ENCODE peak calls at places on chromosome 1, in six cellular contexts. T is psoas muscle; F is ascending aorta; L is hepatocyte; P is CD4-positive, CD25-positive, alpha-beta regulatory T cell; H is heart left ventricle. S is an unnamed sample.

GRCh38 chr1:27563407-27564263 is 40.3 kb downstream of the AHDC1 start:
- DNase-seq in P (no peak), F (peak; percentile 87), L (peak; percentile 79), T (peak; percentile 89), H (peak; percentile 88), S (no peak)

GRCh38 chr1:19209439-19209989 is 552 bp downstream of the UBR4 start:
- DNase-seq in F (peak; percentile 71), P (peak; percentile 63), T (no peak), H (no peak), L (peak; percentile 60), S (peak; percentile 61)

GRCh38 chr1:202586018-202586821 is 124.0 kb downstream of the SYT2 start:
- DNase-seq in L (peak; percentile 37), P (no peak), T (no peak), F (no peak), H (no peak), S (no peak)

GRCh38 chr1:27601321-27601770 is 2.6 kb downstream of the AHDC1 start:
- DNase-seq in T (no peak), H (no peak), P (no peak), F (no peak), L (no peak), S (no peak)

GRCh38 chr1:224497714-224498573 is 63.3 kb upstream of the WDR26 start:
- DNase-seq in P (peak; percentile 91), L (peak; percentile 44), H (no peak), T (no peak), F (peak; percentile 79), S (no peak)

GRCh38 chr1:178541829-178542553 is 29.1 kb downstream of the TEX35 start:
- DNase-seq in H (peak; percentile 78), F (peak; percentile 69), T (no peak), P (peak; percentile 40), L (peak; percentile 83), S (peak; percentile 72)

GRCh38 chr1:91450260-91450659 is 45.6 kb upstream of the HFM1 start:
- DNase-seq in F (no peak), H (no peak), L (no peak), T (no peak), P (no peak), S (no peak)

GRCh38 chr1:50474859-50475809 is 51.9 kb upstream of the DMRTA2 start:
- DNase-seq in P (no peak), T (no peak), L (peak; percentile 25), H (no peak), F (no peak), S (no peak)

GRCh38 chr1:200437556-200438203 is 27.8 kb upstream of the ZNF281 start:
- DNase-seq in H (no peak), F (no peak), T (no peak), P (peak; percentile 67), L (no peak), S (no peak)

GRCh38 chr1:181391297-181391905 is 91.9 kb upstream of the CACNA1E start:
- DNase-seq in L (no peak), P (no peak), F (no peak), T (no peak), H (no peak), S (no peak)

GRCh38 chr1:111234866-111235265 is 7.4 kb downstream of the CHI3L2 start:
- DNase-seq in L (no peak), T (no peak), H (no peak), F (no peak), P (no peak), S (no peak)
- H3K4me1 ChIP-seq in L (peaks cover 3% of the 10 kb centered on the region), T (no peaks in the 10 kb centered on the region), H (no peaks in the 10 kb centered on the region), F (no peaks in the 10 kb centered on the region), P (peaks cover 5% of the 10 kb centered on the region), S (no peaks in the 10 kb centered on the region)

DNA sequence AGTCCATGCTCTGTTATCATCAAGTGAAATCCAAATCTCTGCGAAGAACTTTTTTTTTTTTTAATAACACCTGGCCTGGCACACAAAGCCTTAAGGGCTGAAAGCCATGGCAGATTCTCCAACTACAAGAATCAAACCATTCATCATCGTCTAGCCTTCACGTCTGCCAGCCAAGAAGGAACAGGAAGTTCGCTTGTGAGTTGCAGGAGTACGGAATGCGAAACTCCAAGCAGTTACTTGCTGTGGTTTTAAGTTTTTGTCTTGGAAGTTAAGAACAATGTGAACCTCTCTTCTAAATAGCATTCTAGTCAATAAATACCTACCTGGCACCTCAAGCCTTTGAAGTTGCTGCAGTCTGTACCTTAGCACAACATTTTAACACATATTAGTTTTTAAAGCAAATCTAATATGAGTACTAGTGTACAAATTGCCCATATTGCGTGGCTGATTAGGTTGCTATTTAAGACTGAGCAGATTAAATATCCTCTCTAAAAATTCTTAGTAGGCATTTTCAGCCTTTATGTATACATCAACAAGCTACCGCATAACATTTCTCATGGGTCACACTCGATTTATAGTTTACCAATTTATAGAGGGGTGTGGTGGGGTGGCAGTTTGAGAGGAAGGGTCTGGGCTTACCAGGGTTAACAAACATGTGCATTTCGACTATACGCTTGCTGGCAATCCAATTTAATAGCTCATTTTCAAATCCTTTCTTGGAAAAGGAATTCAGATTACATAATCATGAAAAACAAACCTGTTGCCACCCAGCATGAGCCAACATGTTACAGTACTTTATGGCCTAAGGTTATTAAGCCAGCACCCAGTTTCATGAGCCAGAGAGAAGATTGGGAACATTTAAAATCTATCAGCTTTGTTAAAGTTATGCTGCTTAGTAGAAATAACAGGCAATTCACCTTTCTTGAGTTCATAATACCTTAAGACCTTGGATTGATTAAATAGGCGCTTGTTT is 22.3 kb upstream of the PTPN14 start:
- DNase-seq in P (no peak), T (no peak), L (no peak), F (no peak), H (no peak), S (no peak)
- H3K4me1 ChIP-seq in P (no peaks in the 10 kb centered on the region), T (peaks cover 17% of the 10 kb centered on the region), L (peaks cover 12% of the 10 kb centered on the region), F (peaks cover 2% of the 10 kb centered on the region), H (no peaks in the 10 kb centered on the region), S (peaks cover 1% of the 10 kb centered on the region)

DNA sequence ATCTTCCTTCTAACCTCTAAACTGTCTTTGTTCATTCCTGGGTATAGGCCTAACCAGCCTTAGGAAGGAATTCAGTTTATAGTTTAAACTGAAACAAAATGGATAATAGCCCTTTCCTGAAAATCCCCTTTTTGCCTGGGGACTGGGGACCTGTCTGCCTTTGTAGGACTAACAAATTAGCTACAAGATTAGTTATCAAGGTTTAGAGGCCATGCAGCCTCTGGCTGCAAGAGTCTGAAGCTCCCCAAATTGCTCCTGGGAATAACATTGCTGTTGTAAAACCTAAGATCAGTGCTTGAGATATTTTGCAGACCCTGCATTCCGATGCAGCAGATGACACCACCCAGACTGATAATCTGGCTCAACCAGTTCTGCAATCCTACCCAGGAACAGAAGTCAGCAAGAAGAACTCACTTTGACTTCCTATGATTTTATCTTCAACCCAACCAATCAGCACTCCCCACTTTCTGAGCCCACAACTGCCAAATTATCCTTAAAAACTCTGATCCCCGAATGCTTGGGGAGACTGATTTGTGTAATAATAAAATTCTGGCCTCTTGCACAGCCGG is 96.6 kb upstream of the ETV3 start:
- DNase-seq in T (no peak), P (no peak), L (no peak), F (no peak), H (no peak), S (no peak)
- H3K4me1 ChIP-seq in T (no peaks in the 10 kb centered on the region), P (no peaks in the 10 kb centered on the region), L (peaks cover 52% of the 10 kb centered on the region), F (no peaks in the 10 kb centered on the region), H (no peaks in the 10 kb centered on the region), S (no peaks in the 10 kb centered on the region)

DNA sequence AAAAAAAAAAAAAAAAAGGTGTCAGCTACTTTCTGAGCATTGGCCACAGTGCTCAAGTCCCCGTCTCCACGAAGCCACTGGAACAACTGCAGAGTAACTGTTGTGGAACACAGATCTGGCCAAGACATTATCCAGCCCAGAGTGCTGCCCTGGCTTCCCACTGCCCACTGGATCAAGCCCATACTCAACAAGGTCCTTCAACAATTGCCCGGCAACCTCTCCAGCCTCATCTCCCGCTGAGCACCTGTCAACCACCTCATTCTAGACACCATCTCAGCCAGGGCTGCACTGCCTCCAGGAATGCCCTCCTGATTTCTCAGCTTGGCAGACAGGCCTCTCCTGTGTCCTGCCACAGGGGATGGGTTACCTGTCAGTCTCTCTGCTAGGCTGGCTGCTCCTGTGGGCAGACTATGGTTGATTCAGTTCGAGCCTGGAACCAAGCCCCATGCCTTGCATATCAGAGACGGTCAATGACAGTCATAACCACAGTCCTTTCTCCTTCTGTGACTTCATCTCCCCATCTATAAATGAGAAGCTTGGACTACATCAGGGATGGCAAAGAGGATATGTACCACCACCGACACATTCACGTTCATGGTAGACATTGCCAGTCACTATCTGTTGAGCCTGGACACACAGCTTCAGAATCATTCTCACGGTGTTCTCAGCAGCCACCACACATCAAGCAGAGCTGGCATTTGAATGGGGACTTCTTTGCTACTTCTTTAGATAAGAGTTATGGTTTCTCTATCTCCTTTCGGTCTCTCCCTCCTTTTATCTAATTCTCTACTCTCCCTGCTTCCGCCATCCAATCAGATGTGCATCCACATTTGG is 76.9 kb downstream of the MRPL37 start:
- DNase-seq in F (no peak), T (no peak), P (no peak), L (peak; percentile 63), H (no peak), S (no peak)
- H3K4me1 ChIP-seq in F (peaks cover 41% of the 10 kb centered on the region), T (peaks cover 83% of the 10 kb centered on the region), P (peaks cover 6% of the 10 kb centered on the region), L (peaks cover 50% of the 10 kb centered on the region), H (peaks cover 14% of the 10 kb centered on the region), S (peaks cover 72% of the 10 kb centered on the region)

DNA sequence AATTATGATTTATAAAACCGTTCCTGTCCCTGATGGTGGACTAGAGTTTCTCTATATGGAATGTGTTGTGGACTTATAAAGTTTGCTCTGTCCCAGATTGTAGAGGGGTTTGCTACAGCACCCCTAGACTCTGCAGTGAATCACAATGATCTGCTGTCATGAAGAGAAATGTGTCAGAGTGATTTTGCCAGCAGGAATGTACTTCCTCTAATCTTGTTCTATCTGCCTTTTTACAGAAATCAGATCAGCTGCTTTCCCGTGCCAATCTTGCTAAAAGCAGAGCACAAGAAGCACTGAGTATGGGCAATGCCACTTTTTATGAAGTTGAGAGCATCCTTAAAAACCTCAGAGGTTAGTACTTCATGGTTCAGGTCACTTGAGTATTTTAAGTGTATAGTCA is 52.0 kb downstream of the LAMC2 start:
- DNase-seq in P (no peak), L (no peak), H (no peak), T (no peak), F (no peak), S (no peak)
- H3K4me1 ChIP-seq in P (no peaks in the 10 kb centered on the region), L (peaks cover 28% of the 10 kb centered on the region), H (no peaks in the 10 kb centered on the region), T (peaks cover 6% of the 10 kb centered on the region), F (no peaks in the 10 kb centered on the region), S (peaks cover 12% of the 10 kb centered on the region)

DNA sequence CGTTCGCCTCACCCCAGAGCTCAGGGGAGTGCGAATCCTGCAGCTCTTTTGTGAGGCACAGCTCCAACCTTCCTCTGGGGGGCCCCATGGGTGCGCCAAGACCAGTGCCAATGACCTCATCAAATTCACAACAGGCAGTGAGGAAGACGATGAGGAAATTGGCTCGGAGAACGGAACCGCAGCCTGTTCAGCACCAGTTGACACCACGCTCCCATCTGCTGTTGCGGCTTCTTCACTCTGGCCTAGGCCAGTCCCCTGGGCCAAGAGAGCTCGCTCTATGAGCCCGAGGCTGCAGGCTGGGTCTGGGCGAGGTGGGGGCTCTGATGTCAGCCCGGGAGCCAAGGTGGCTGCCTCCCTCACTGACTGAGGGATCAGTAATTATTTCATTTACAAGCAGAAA is 2.2 kb downstream of the PLEKHA6 start:
- DNase-seq in F (no peak), H (peak; percentile 72), L (no peak), P (no peak), T (peak; percentile 75), S (no peak)
- H3K4me1 ChIP-seq in F (no peaks in the 10 kb centered on the region), H (peaks cover 5% of the 10 kb centered on the region), L (peaks cover 16% of the 10 kb centered on the region), P (no peaks in the 10 kb centered on the region), T (no peaks in the 10 kb centered on the region), S (peaks cover 6% of the 10 kb centered on the region)

GRCh38 chr1:204284929-204285328 is 71.1 kb upstream of the GOLT1A start:
- DNase-seq in T (no peak), L (no peak), H (no peak), F (no peak), P (no peak), S (no peak)
- H3K4me1 ChIP-seq in T (peaks cover 4% of the 10 kb centered on the region), L (peaks cover 47% of the 10 kb centered on the region), H (peaks cover 9% of the 10 kb centered on the region), F (no peaks in the 10 kb centered on the region), P (peaks cover 13% of the 10 kb centered on the region), S (peaks cover 40% of the 10 kb centered on the region)

S was measured in lower lobe of right lung.